ENCODE peak calls at places on chromosome 16, in five cellular contexts. P is stimulated activated CD8-positive, alpha-beta memory T cell treated with anti-CD3 and anti-CD28 coated beads, Interleukin-7, amount 100 ng/mL, for 1 hour; A is EL; T is RPMI7951; R is HEK293T. X is an unnamed sample.

GRCh38 chr16:724188-725040 is 1.8 kb downstream of the CCDC78 start:
- DNase-seq in T (peak), A (no peak), P (no peak), R (no peak), X (no peak)

GRCh38 chr16:90018297-90019200 is 707 bp downstream of the DBNDD1 start:
- DNase-seq in P (no peak), T (no peak), A (peak), R (no peak), X (no peak)

GRCh38 chr16:9154576-9155410 is 63.3 kb downstream of the HAPSTR1 start:
- DNase-seq in R (no peak), A (no peak), T (peak), P (no peak), X (no peak)

GRCh38 chr16:74942977-74943918 is 41.7 kb downstream of the WDR59 start:
- DNase-seq in A (no peak), P (no peak), R (no peak), T (no peak), X (no peak)

GRCh38 chr16:69917739-69918138 is 33.4 kb upstream of the CLEC18A start:
- DNase-seq in P (no peak), T (peak), A (peak), R (no peak), X (no peak)

GRCh38 chr16:54106078-54106477 is 180.5 kb downstream of the IRX3 start:
- DNase-seq in R (no peak), A (no peak), P (no peak), T (no peak), X (no peak)

GRCh38 chr16:87686697-87687570 is 78.9 kb downstream of the KLHDC4 start:
- DNase-seq in R (no peak), T (peak), A (no peak), P (no peak), X (no peak)

GRCh38 chr16:28321700-28322411 is 29.5 kb downstream of the SBK1 start:
- DNase-seq in A (peak), T (no peak), P (no peak), R (peak), X (no peak)

GRCh38 chr16:69260506-69260905 is 50.6 kb upstream of the VPS4A start:
- DNase-seq in A (no peak), P (no peak), T (no peak), R (no peak), X (no peak)

GRCh38 chr16:4387769-4388168 is 16.1 kb downstream of the VASN start:
- DNase-seq in T (no peak), R (no peak), A (no peak), P (no peak), X (no peak)

GRCh38 chr16:62058412-62058811 is 22.2 kb upstream of the CDH8 start:
- DNase-seq in R (no peak), P (no peak), A (no peak), T (no peak), X (no peak)

GRCh38 chr16:4273858-4274291 is 1.1 kb upstream of the TFAP4 start:
- DNase-seq in A (peak), P (peak), R (peak), T (peak), X (no peak)

GRCh38 chr16:89956511-89957213 is 8.1 kb downstream of the DEF8 start:
- DNase-seq in R (no peak), T (no peak), P (no peak), A (no peak), X (no peak)

GRCh38 chr16:2388875-2389433 is 40.3 kb upstream of the CCNF start:
- DNase-seq in R (no peak), P (no peak), A (peak), T (peak), X (peak)

GRCh38 chr16:57566436-57566835 is 24.0 kb downstream of the ADGRG5 start:
- DNase-seq in T (no peak), P (no peak), R (no peak), A (no peak), X (no peak)

GRCh38 chr16:2785101-2785991 is 2.0 kb downstream of the PRSS33 start:
- DNase-seq in A (no peak), R (no peak), P (no peak), T (no peak), X (no peak)

GRCh38 chr16:78436846-78437245 is 337.4 kb downstream of the WWOX start:
- DNase-seq in R (no peak), T (no peak), A (no peak), P (no peak), X (no peak)

GRCh38 chr16:2514333-2515179 is 804 bp downstream of the ATP6V0C start:
- DNase-seq in A (no peak), T (no peak), R (no peak), P (no peak), X (no peak)

GRCh38 chr16:77722315-77723107 is at the start of gene NUDT7:
- DNase-seq in P (peak), A (peak), R (peak), T (peak), X (peak)

GRCh38 chr16:48383877-48384304 is 1.3 kb downstream of the SIAH1 start:
- DNase-seq in P (no peak), A (peak), R (no peak), T (peak), X (peak)

GRCh38 chr16:89052191-89052787 is 41.4 kb upstream of the ACSF3 start:
- DNase-seq in P (no peak), R (no peak), A (no peak), T (no peak), X (no peak)

GRCh38 chr16:81889896-81890634 is 111.0 kb downstream of the PLCG2 start:
- DNase-seq in T (peak), A (peak), R (peak), P (no peak), X (no peak)

GRCh38 chr16:52416888-52417287 is 130.1 kb downstream of the TOX3 start:
- DNase-seq in A (no peak), R (no peak), T (no peak), P (no peak), X (no peak)

GRCh38 chr16:75320435-75320834 is 69.0 kb upstream of the BCAR1 start:
- DNase-seq in T (no peak), P (no peak), R (no peak), A (no peak), X (no peak)

GRCh38 chr16:29698484-29699323 is 19.7 kb downstream of the QPRT start:
- DNase-seq in A (no peak), R (no peak), T (no peak), P (no peak), X (no peak)

GRCh38 chr16:81279375-81279774 is 35.4 kb upstream of the GAN start:
- DNase-seq in R (no peak), A (peak), T (no peak), P (no peak), X (no peak)

GRCh38 chr16:67562918-67563707 is 787 bp downstream of the CTCF start:
- DNase-seq in T (peak), R (peak), A (peak), P (peak), X (no peak)

GRCh38 chr16:14486520-14487303 is 143.3 kb downstream of the PARN start:
- DNase-seq in R (peak), P (no peak), A (peak), T (peak), X (peak)

GRCh38 chr16:82345318-82345717 is 175.3 kb upstream of the MPHOSPH6 start:
- DNase-seq in A (no peak), T (no peak), R (no peak), P (no peak), X (no peak)

GRCh38 chr16:23578096-23578830 is 17.9 kb downstream of the NDUFAB1 start:
- DNase-seq in A (no peak), T (no peak), P (no peak), R (no peak), X (no peak)

GRCh38 chr16:27729516-27730304 is 179.8 kb downstream of the KATNIP start:
- DNase-seq in R (no peak), A (peak), T (peak), P (no peak), X (no peak)

GRCh38 chr16:79687249-79687768 is 86.8 kb upstream of the MAF start:
- DNase-seq in R (no peak), T (no peak), P (no peak), A (no peak), X (no peak)

GRCh38 chr16:67907397-67907796 is 14.3 kb downstream of the PSKH1 start:
- DNase-seq in A (no peak), P (no peak), T (no peak), R (no peak), X (no peak)